ENCODE peak calls at places on chromosome 9, in nine cellular contexts. V, X, N, F, J, I, M, W and E are unnamed samples.

GRCh38 chr9:111949919-111950318 is 53.3 kb downstream of the UGCG start:
- DNase-seq in V (no peak), X (no peak), N (peak), F (no peak), J (no peak), I (no peak), M (peak), W (no peak), E (no peak)

GRCh38 chr9:5582835-5583195 is 46.1 kb upstream of the RIC1 start:
- DNase-seq in V (no peak), X (no peak), N (peak), F (no peak), J (peak), I (no peak), M (peak), W (no peak), E (no peak)

GRCh38 chr9:133839822-133840329 is 101.7 kb upstream of the SARDH start:
- DNase-seq in V (peak), X (no peak), N (peak), F (peak), J (no peak), I (no peak), M (peak), W (no peak), E (no peak)

GRCh38 chr9:109517798-109518435 is 19.8 kb upstream of the PTPN3 start:
- DNase-seq in V (no peak), X (no peak), N (no peak), F (no peak), J (no peak), I (no peak), M (no peak), W (no peak), E (no peak)

GRCh38 chr9:110217656-110218099 is 9.7 kb upstream of the C9orf152 start:
- DNase-seq in V (no peak), X (no peak), N (peak), F (no peak), J (no peak), I (peak), M (peak), W (no peak), E (peak)

GRCh38 chr9:133803028-133803585 is 65.0 kb upstream of the SARDH start:
- DNase-seq in V (no peak), X (no peak), N (peak), F (no peak), J (no peak), I (no peak), M (peak), W (no peak), E (no peak)

GRCh38 chr9:117555964-117556629 is 141.2 kb upstream of the ASTN2 start:
- DNase-seq in V (peak), X (no peak), N (peak), F (peak), J (no peak), I (peak), M (peak), W (peak), E (no peak)

GRCh38 chr9:127128341-127129072 is 6.1 kb upstream of the ANGPTL2 start:
- DNase-seq in V (no peak), X (peak), N (peak), F (no peak), J (peak), I (no peak), M (peak), W (no peak), E (no peak)

GRCh38 chr9:135251996-135252760 is 164.7 kb downstream of the OLFM1 start:
- DNase-seq in V (no peak), X (no peak), N (no peak), F (no peak), J (no peak), I (no peak), M (no peak), W (no peak), E (no peak)

GRCh38 chr9:111807197-111807596 is 12.5 kb upstream of the SHOC1 start:
- DNase-seq in V (no peak), X (no peak), N (peak), F (no peak), J (no peak), I (no peak), M (peak), W (no peak), E (no peak)

GRCh38 chr9:129750010-129750409 is 2.8 kb downstream of the PTGES start:
- DNase-seq in V (no peak), X (no peak), N (no peak), F (no peak), J (no peak), I (no peak), M (peak), W (no peak), E (no peak)

GRCh38 chr9:17403539-17403938 is 175.3 kb upstream of the SH3GL2 start:
- DNase-seq in V (no peak), X (no peak), N (no peak), F (no peak), J (no peak), I (no peak), M (no peak), W (no peak), E (no peak)
- H3K27ac ChIP-seq in V (no peak), X (no peak), N (no peak), F (no peak), J (no peak), I (no peak), M (no peak), W (no peak), E (no peak)

GRCh38 chr9:83469722-83470121 is 68.5 kb downstream of the FRMD3 start:
- DNase-seq in V (no peak), X (no peak), N (no peak), F (no peak), J (no peak), I (no peak), M (no peak), W (no peak), E (no peak)
- H3K27ac ChIP-seq in V (no peak), X (no peak), N (no peak), F (no peak), J (no peak), I (no peak), M (no peak), W (no peak), E (no peak)

GRCh38 chr9:70228098-70228497 is 30.7 kb upstream of the SMC5 start:
- DNase-seq in V (no peak), X (no peak), N (no peak), F (no peak), J (no peak), I (no peak), M (no peak), W (no peak), E (no peak)
- H3K27ac ChIP-seq in V (no peak), X (no peak), N (no peak), F (no peak), J (peak), I (no peak), M (no peak), W (no peak), E (no peak)

GRCh38 chr9:73014011-73014410 is 61.2 kb upstream of the ALDH1A1 start:
- DNase-seq in V (no peak), X (no peak), N (no peak), F (no peak), J (no peak), I (no peak), M (no peak), W (no peak), E (no peak)
- H3K27ac ChIP-seq in V (no peak), X (no peak), N (no peak), F (no peak), J (peak), I (no peak), M (no peak), W (no peak), E (no peak)

GRCh38 chr9:114096041-114096511 is 3.0 kb downstream of the KIF12 start:
- DNase-seq in V (peak), X (no peak), N (no peak), F (peak), J (peak), I (no peak), M (no peak), W (no peak), E (no peak)

GRCh38 chr9:114096866-114097612 is 2.1 kb downstream of the KIF12 start:
- DNase-seq in V (peak), X (no peak), N (no peak), F (no peak), J (peak), I (no peak), M (no peak), W (no peak), E (no peak)

GRCh38 chr9:114098021-114098659 is 952 bp downstream of the KIF12 start:
- DNase-seq in V (peak), X (no peak), N (no peak), F (peak), J (peak), I (peak), M (peak), W (peak), E (no peak)

GRCh38 chr9:114098660-114099522 is at the start of gene KIF12:
- DNase-seq in V (peak), X (no peak), N (no peak), F (peak), J (peak), I (peak), M (peak), W (peak), E (no peak)

GRCh38 chr9:114097613-114098020 is 1.5 kb downstream of the KIF12 start:
- DNase-seq in V (peak), X (no peak), N (peak), F (no peak), J (peak), I (no peak), M (peak), W (peak), E (no peak)
- H3K27ac ChIP-seq in V (no peak), X (no peak), N (no peak), F (no peak), J (no peak), I (no peak), M (no peak), W (peak), E (no peak)

GRCh38 chr9:29220852-29221251 is 1647.6 kb upstream of the C9orf72 start:
- DNase-seq in V (no peak), X (no peak), N (no peak), F (no peak), J (no peak), I (no peak), M (no peak), W (no peak), E (no peak)
- H3K27ac ChIP-seq in V (no peak), X (no peak), N (no peak), F (no peak), J (no peak), I (no peak), M (no peak), W (no peak), E (no peak)